ENCODE peak calls at places on chromosomes 13 and 19, in six cellular contexts. A, V, Y, F, T and B are unnamed samples.
A peak's percentile ranks its signal among the peaks of the same experiment; 100 is the strongest.

GRCh38 chr13:106373989-106374572 is 161.4 kb downstream of the EFNB2 start:
- ATAC-seq in A (no peak), V (no peak), Y (peak; percentile 88), F (no peak), T (peak; percentile 53), B (no peak)

GRCh38 chr13:73096173-73097117 is 37.6 kb downstream of the KLF5 start:
- ATAC-seq in A (peak; percentile 72), V (no peak), Y (no peak), F (no peak), T (no peak), B (no peak)

GRCh38 chr13:112704634-112705145 is 14.9 kb downstream of the ATP11A start:
- ATAC-seq in A (no peak), V (no peak), Y (no peak), F (no peak), T (no peak), B (no peak)

GRCh38 chr19:10780368-10780767 is 55.6 kb downstream of the TMED1 start:
- ATAC-seq in A (no peak), V (no peak), Y (no peak), F (no peak), T (peak; percentile 79), B (peak; percentile 88)

GRCh38 chr19:49468746-49469447 is 5.1 kb upstream of the FLT3LG start:
- ATAC-seq in A (peak; percentile 61), V (no peak), Y (peak; percentile 80), F (peak; percentile 94), T (peak; percentile 19), B (peak; percentile 93)

GRCh38 chr13:26062853-26063444 is 11.1 kb upstream of the SHISA2 start:
- ATAC-seq in A (peak; percentile 81), V (peak; percentile 76), Y (peak; percentile 64), F (peak; percentile 63), T (no peak), B (no peak)

GRCh38 chr13:80469105-80469840 is 128.3 kb upstream of the SPRY2 start:
- ATAC-seq in A (no peak), V (no peak), Y (no peak), F (no peak), T (no peak), B (peak; percentile 57)

GRCh38 chr13:26914624-26915023 is 154.0 kb upstream of the GPR12 start:
- ATAC-seq in A (peak; percentile 70), V (no peak), Y (peak; percentile 74), F (no peak), T (no peak), B (no peak)

GRCh38 chr13:42524487-42525034 is 49.4 kb upstream of the TNFSF11 start:
- ATAC-seq in A (no peak), V (peak; percentile 97), Y (peak; percentile 96), F (no peak), T (no peak), B (no peak)

GRCh38 chr13:32754179-32754578 is 167.9 kb downstream of the PDS5B start:
- ATAC-seq in A (no peak), V (no peak), Y (no peak), F (no peak), T (no peak), B (no peak)

GRCh38 chr13:44132710-44133109 is 240.9 kb upstream of the SERP2 start:
- ATAC-seq in A (peak; percentile 60), V (no peak), Y (no peak), F (no peak), T (peak; percentile 84), B (peak; percentile 74)

GRCh38 chr19:2048959-2049740 is 1.9 kb downstream of the MKNK2 start:
- ATAC-seq in A (no peak), V (peak; percentile 11), Y (no peak), F (no peak), T (peak; percentile 0), B (no peak)

GRCh38 chr19:49906879-49907564 is 10.3 kb upstream of the IL4I1 start:
- ATAC-seq in A (no peak), V (no peak), Y (peak; percentile 63), F (no peak), T (no peak), B (no peak)

GRCh38 chr13:44188257-44188656 is 185.4 kb upstream of the SERP2 start:
- ATAC-seq in A (peak; percentile 51), V (no peak), Y (no peak), F (no peak), T (no peak), B (no peak)

GRCh38 chr13:30968734-30969335 is 36.4 kb downstream of the TEX26 start:
- ATAC-seq in A (no peak), V (no peak), Y (no peak), F (no peak), T (peak; percentile 56), B (no peak)

GRCh38 chr13:30016398-30016797 is 166.0 kb upstream of the UBL3 start:
- ATAC-seq in A (no peak), V (no peak), Y (no peak), F (no peak), T (no peak), B (peak; percentile 82)

GRCh38 chr19:35853038-35853756 is 893 bp upstream of the NPHS1 start:
- ATAC-seq in A (no peak), V (no peak), Y (no peak), F (no peak), T (no peak), B (no peak)

GRCh38 chr13:26605845-26606244 is 48.4 kb downstream of the WASF3 start:
- ATAC-seq in A (peak; percentile 92), V (peak; percentile 92), Y (peak; percentile 58), F (peak; percentile 59), T (no peak), B (no peak)

GRCh38 chr13:46386426-46386995 is 541 bp downstream of the RUBCNL start:
- ATAC-seq in A (no peak), V (no peak), Y (peak; percentile 3), F (no peak), T (no peak), B (peak; percentile 8)

GRCh38 chr19:48982280-48982679 is 10.8 kb downstream of the GYS1 start:
- ATAC-seq in A (no peak), V (no peak), Y (no peak), F (no peak), T (no peak), B (no peak)

GRCh38 chr13:75101348-75101747 is 380.6 kb downstream of the TBC1D4 start:
- ATAC-seq in A (no peak), V (no peak), Y (no peak), F (no peak), T (no peak), B (no peak)

DNA sequence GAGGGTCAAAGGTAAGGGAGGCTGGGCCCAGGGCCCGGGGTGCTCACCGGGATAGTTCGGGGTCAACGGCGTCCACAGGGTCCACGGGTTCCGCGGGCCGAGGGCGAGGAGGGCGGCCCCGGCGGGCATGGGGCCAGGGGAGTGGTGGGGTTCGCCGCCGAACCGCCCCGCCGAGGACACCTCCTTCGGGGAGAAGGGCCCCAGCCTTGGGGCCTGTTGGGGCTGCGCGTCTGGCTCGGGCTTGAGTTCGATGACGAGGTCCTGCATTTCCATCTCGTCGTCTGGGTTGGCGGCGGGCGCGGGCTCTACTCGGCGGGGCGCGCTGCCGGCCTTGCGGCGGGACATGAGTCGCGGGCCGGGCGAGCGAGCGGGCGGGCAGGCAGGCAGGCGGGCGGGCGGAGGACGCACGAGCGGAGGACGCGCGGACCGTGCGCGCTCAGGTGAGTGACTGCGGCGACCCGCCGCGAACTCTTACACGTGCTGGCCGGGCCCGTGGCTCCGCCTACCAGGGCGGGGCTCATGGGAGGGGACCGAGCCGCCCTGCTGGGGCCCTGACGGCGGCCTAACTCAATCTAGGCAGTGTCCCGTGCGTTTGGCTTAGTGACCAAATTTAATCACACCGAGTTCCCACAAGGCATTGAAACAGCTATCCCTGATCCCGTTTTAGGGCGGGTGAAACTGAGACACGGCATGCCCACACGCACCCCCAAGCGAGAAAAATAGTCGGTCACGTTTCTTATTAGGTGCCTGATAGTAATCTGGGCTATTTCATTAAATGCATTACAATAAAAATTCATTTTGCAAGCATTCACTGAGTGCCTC is at the start of gene ZNF296:
- ATAC-seq in A (peak; percentile 78), V (peak; percentile 78), Y (peak; percentile 71), F (peak; percentile 85), T (peak; percentile 75), B (peak; percentile 67)
- TF ChIP-seq POLR2A in A (peak; percentile 85), V (peak; percentile 71), Y (peak; percentile 89), F (peak; percentile 51), T (no peak), B (no peak)

GRCh38 chr19:30795727-30796126 is 423.5 kb downstream of the ZNF536 start:
- ATAC-seq in A (no peak), V (no peak), Y (no peak), F (no peak), T (no peak), B (no peak)

GRCh38 chr19:30802424-30803013 is 430.3 kb downstream of the ZNF536 start:
- ATAC-seq in A (no peak), V (no peak), Y (no peak), F (no peak), T (no peak), B (no peak)

GRCh38 chr19:30799854-30800755 is 427.9 kb downstream of the ZNF536 start:
- ATAC-seq in A (no peak), V (peak; percentile 83), Y (no peak), F (peak; percentile 93), T (no peak), B (no peak)
- TF ChIP-seq POLR2AphosphoS5 in A (no peak), V (no peak), Y (no peak), F (no peak), T (no peak), B (no peak)

GRCh38 chr13:21066946-21067345 is 5.6 kb upstream of the LATS2 start:
- ATAC-seq in A (no peak), V (no peak), Y (no peak), F (no peak), T (no peak), B (no peak)

GRCh38 chr13:21060827-21061076 is 634 bp downstream of the LATS2 start:
- ATAC-seq in A (no peak), V (no peak), Y (no peak), F (no peak), T (no peak), B (no peak)

GRCh38 chr13:21061077-21061945 is at the start of gene LATS2:
- ATAC-seq in A (peak; percentile 88), V (peak; percentile 91), Y (peak; percentile 96), F (peak; percentile 99), T (peak; percentile 97), B (peak; percentile 96)

GRCh38 chr13:21060063-21060826 is 1.1 kb downstream of the LATS2 start:
- ATAC-seq in A (peak; percentile 46), V (peak; percentile 22), Y (no peak), F (no peak), T (no peak), B (peak; percentile 44)

DNA sequence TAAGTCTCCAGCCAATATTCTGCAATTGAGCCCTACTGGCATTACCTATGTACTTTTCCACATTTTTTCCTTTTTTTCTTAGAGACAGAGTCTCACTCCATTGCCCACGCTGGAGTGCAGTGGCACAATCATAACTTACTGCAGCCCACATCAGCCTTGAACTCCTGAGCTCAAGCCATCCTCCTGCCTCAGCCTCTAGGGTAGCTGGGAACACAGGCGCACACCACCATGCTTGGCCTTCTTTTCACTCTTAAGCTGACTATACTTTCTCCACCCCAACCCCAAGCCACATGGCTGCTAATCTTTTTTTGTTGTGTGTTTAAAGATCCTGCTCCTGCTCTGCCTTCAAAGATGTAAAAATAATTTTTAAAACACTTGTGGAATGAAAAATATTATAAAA is 1.6 kb upstream of the LATS2 start:
- ATAC-seq in A (no peak), V (no peak), Y (no peak), F (no peak), T (no peak), B (no peak)
- H3K27ac ChIP-seq in A (no peak overlapping the region), V (no peak overlapping the region), Y (no peak overlapping the region), F (no peak overlapping the region), T (no peak overlapping the region), B (no peak overlapping the region)

DNA sequence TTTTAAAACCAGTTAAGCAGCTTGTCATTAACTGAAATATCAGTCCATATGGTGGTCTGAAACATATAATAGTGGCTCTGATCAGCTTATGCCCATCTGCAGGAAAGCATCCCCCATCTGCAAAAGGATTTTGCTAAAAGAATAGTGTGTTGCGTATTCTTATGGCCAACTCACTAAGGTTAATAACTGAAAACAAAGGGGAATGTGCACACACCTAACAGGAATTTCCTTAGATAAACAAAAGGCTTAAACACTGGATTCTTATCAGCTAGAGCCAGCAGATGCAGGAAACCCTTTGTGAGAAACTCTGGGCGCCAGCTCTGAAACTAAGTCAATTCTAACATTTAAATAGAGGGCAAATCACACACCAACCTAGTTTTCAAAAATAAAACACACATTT is 22.1 kb downstream of the VPS36 start:
- ATAC-seq in A (no peak), V (peak; percentile 92), Y (no peak), F (peak; percentile 38), T (no peak), B (no peak)
- TF ChIP-seq POLR2A in A (no peak), V (no peak), Y (no peak), F (no peak), T (no peak), B (no peak)